ENCODE peak calls at places on chromosomes 4 and X, in six cellular contexts. B is upper lobe of left lung, K is HepG2, T is A549, I is K562, W is GM12878. O is an unnamed sample.

GRCh38 chr4:102869569-102870227 is 906 bp downstream of the CISD2 start:
- ATAC-seq in B (no peak), K (no peak), T (peak; percentile 17), I (no peak), W (peak; percentile 39), O (no peak)

GRCh38 chrX:93120805-93121204 is 552.6 kb downstream of the NAP1L3 start:
- ATAC-seq in B (no peak), K (no peak), T (no peak), I (no peak), W (no peak), O (no peak)

GRCh38 chr4:73257242-73257994 is 1.2 kb downstream of the ANKRD17 start:
- ATAC-seq in B (peak; percentile 74), K (peak; percentile 39), T (peak; percentile 60), I (peak; percentile 76), W (peak; percentile 47), O (peak; percentile 47)

GRCh38 chr4:122293374-122294365 is 85.1 kb upstream of the ADAD1 start:
- ATAC-seq in B (no peak), K (peak; percentile 51), T (no peak), I (no peak), W (no peak), O (no peak)

GRCh38 chr4:140252144-140252741 is 98.3 kb upstream of the MAML3 start:
- ATAC-seq in B (no peak), K (peak; percentile 14), T (peak; percentile 46), I (no peak), W (no peak), O (peak; percentile 2)

GRCh38 chr4:33060873-33061542 is 2340.8 kb downstream of the PCDH7 start:
- ATAC-seq in B (peak; percentile 51), K (peak; percentile 99), T (peak; percentile 90), I (no peak), W (peak; percentile 99), O (no peak)

GRCh38 chr4:114200026-114200425 is 220.6 kb upstream of the ARSJ start:
- ATAC-seq in B (no peak), K (peak; percentile 37), T (no peak), I (no peak), W (no peak), O (no peak)

GRCh38 chrX:11458175-11458574 is 165.0 kb downstream of the AMELX start:
- ATAC-seq in B (no peak), K (no peak), T (no peak), I (no peak), W (no peak), O (peak; percentile 28)

GRCh38 chr4:4415107-4415805 is 28.4 kb downstream of the NSG1 start:
- ATAC-seq in B (no peak), K (no peak), T (no peak), I (no peak), W (no peak), O (no peak)

GRCh38 chrX:13418126-13419091 is 98.6 kb upstream of the ATXN3L start:
- ATAC-seq in B (no peak), K (no peak), T (no peak), I (no peak), W (peak; percentile 54), O (no peak)

GRCh38 chr4:129804458-129804981 is 708.6 kb downstream of the C4orf33 start:
- ATAC-seq in B (no peak), K (no peak), T (no peak), I (no peak), W (no peak), O (no peak)

GRCh38 chr4:26308573-26308972 is 12.2 kb upstream of the RBPJ start:
- ATAC-seq in B (no peak), K (peak; percentile 33), T (no peak), I (no peak), W (peak; percentile 19), O (no peak)

GRCh38 chr4:105306158-105306781 is 159.6 kb downstream of the TET2 start:
- ATAC-seq in B (peak; percentile 87), K (no peak), T (no peak), I (no peak), W (peak; percentile 91), O (no peak)

GRCh38 chr4:1776521-1777161 is 16.5 kb upstream of the FGFR3 start:
- ATAC-seq in B (no peak), K (peak; percentile 42), T (no peak), I (no peak), W (no peak), O (no peak)

GRCh38 chr4:124711469-124712416 is 789 bp downstream of the ANKRD50 start:
- ATAC-seq in B (peak; percentile 83), K (peak; percentile 74), T (peak; percentile 84), I (peak; percentile 73), W (peak; percentile 28), O (peak; percentile 13)

GRCh38 chr4:38939150-38939549 is 71.5 kb downstream of the FAM114A1 start:
- ATAC-seq in B (no peak), K (no peak), T (no peak), I (no peak), W (peak; percentile 95), O (no peak)

GRCh38 chr4:160835789-160836188 is 1328.0 kb downstream of the FSTL5 start:
- ATAC-seq in B (no peak), K (peak; percentile 41), T (no peak), I (no peak), W (no peak), O (no peak)

GRCh38 chr4:184385705-184386141 is 88.6 kb downstream of the IRF2 start:
- ATAC-seq in B (no peak), K (peak; percentile 52), T (no peak), I (peak; percentile 16), W (no peak), O (peak; percentile 31)

GRCh38 chr4:113162089-113162488 is 112.6 kb downstream of the ANK2 start:
- ATAC-seq in B (no peak), K (no peak), T (no peak), I (no peak), W (no peak), O (no peak)

GRCh38 chr4:68569466-68570121 is 6.5 kb downstream of the UGT2B17 start:
- ATAC-seq in B (no peak), K (no peak), T (no peak), I (peak; percentile 54), W (no peak), O (no peak)

GRCh38 chrX:153989971-153990655 is 17.6 kb downstream of the TMEM187 start:
- ATAC-seq in B (no peak), K (no peak), T (no peak), I (no peak), W (no peak), O (no peak)

GRCh38 chr4:53490965-53491622 is 100.2 kb downstream of the LNX1 start:
- ATAC-seq in B (no peak), K (peak; percentile 75), T (peak; percentile 64), I (peak; percentile 85), W (peak; percentile 89), O (peak; percentile 67)

DNA sequence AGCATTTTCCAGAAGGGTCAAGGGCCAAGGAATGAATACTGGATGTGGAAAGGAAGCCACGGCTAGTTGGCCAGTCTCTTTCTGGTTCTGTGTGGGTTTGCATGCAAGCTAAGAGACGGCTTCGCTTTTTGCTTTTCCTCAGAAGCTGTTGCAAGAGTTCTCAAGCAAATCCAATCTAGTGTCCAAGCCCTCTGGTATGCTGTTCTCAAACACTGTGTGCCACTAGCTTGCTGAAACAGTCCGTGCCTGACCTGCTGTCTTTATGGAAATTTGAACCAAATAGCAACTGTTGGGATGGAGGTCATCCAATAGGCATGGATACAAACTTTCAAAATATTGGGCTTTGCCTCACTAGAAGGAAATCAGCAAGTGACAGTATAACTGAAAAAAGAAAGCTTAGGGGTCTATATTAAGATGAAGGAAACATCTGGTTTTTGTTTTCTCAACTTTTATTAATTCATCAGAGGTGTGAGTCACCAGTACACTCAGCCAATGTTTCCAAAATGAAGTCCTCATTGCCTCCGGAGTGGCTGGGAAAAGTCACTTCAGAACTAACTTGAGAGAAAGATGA is 70.5 kb downstream of the SLC9A6 start:
- ATAC-seq in B (no peak), K (no peak), T (no peak), I (no peak), W (no peak), O (peak; percentile 94)
- TF ChIP-seq EP300 in B (no peak), K (no peak), T (no peak), I (no peak), W (no peak), O (peak; percentile 84)

DNA sequence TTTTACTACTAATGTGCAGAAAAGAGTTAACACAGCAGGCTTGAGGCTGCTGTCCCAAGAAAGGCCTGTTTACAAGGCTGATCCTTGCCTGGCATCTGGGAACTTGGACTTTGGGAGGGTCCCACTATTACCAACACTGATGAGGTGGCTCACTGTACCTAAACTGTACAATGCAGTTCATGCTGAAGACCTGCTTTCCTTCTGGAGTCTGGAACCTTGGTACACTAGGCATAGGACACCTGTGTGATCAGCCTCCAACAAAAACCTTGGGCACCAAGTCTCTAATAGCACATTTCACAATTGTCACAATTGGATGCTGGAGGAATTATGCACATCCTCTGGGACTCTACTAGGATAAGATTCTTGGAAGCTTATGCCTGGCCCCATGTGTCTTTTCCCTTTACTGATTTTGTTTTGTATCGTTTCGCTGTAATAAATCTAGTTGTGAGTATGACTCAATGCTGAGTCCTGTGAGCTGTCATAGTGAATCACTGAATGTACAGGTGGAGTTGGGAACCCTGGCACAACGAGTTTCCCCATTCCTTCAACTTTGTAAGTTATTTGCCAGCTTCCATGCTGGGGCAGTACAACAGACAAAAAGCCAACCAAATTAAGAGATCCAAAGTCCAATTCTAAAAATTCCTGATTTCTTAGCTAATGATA is 45.9 kb downstream of the TEC start:
- ATAC-seq in B (no peak), K (no peak), T (no peak), I (no peak), W (no peak), O (no peak)
- H3K27ac ChIP-seq in B (no peak overlapping the region), K (no peak overlapping the region), T (no peak overlapping the region), I (no peak overlapping the region), W (no peak overlapping the region), O (no peak overlapping the region)

GRCh38 chr4:128660361-128660964 is 149.0 kb upstream of the JADE1 start:
- ATAC-seq in B (peak; percentile 72), K (no peak), T (no peak), I (no peak), W (no peak), O (peak; percentile 93)
- TF ChIP-seq EP300 in B (no peak), K (no peak), T (no peak), I (no peak), W (no peak), O (peak; percentile 97)

GRCh38 chrX:2610246-2611170 is 80.6 kb upstream of the CD99 start:
- ATAC-seq in B (no peak), K (no peak), T (no peak), I (no peak), W (no peak), O (no peak)
- H3K27ac ChIP-seq in B (no peak overlapping the region), K (no peak overlapping the region), T (peak overlapping the region; percentile 92), I (no peak overlapping the region), W (no peak overlapping the region), O (no peak overlapping the region)

GRCh38 chr4:8019396-8020365 is 80.0 kb upstream of the AFAP1 start:
- ATAC-seq in B (peak; percentile 60), K (no peak), T (no peak), I (peak; percentile 62), W (no peak), O (no peak)
- TF ChIP-seq EP300 in B (no peak), K (no peak), T (no peak), I (no peak), W (no peak), O (no peak)